ENCODE peak calls at places on chromosomes 2 and 18, in five cellular contexts. K is EL; X is T-helper 9 cell; A is astrocyte of the cerebellum; O is activated CD4-positive, alpha-beta memory T cell treated with anti-CD3 and anti-CD28 coated beads, Interleukin-2, amount 10 ng/mL, durations not matched to agents 7 days and 5 days. C is an unnamed sample.

GRCh38 chr2:219505585-219505984 is 6.9 kb downstream of the GMPPA start:
- DNase-seq in O (no peak), X (no peak), A (no peak), K (no peak), C (no peak)

GRCh38 chr2:29443086-29443485 is 327.9 kb downstream of the CLIP4 start:
- DNase-seq in K (no peak), O (no peak), X (no peak), A (no peak), C (no peak)

GRCh38 chr2:12501469-12502147 is 215.1 kb upstream of the TRIB2 start:
- DNase-seq in O (peak; percentile 90), X (peak; percentile 19), K (peak; percentile 31), A (no peak), C (no peak)

GRCh38 chr2:149169653-149170052 is 131.2 kb downstream of the LYPD6B start:
- DNase-seq in O (no peak), X (no peak), A (no peak), K (peak; percentile 45), C (no peak)

GRCh38 chr2:96884299-96885156 is 14.6 kb upstream of the SEMA4C start:
- DNase-seq in X (no peak), A (no peak), O (no peak), K (no peak), C (no peak)

GRCh38 chr2:239308696-239309397 is 92.0 kb downstream of the HDAC4 start:
- DNase-seq in A (no peak), X (no peak), K (peak; percentile 55), O (no peak), C (no peak)

GRCh38 chr2:124708661-124709060 is 683.6 kb downstream of the CNTNAP5 start:
- DNase-seq in K (no peak), A (no peak), X (no peak), O (no peak), C (no peak)

GRCh38 chr2:201403904-201404303 is 46.8 kb upstream of the FLACC1 start:
- DNase-seq in A (peak; percentile 68), X (no peak), K (peak; percentile 64), O (no peak), C (peak; percentile 87)

GRCh38 chr2:30349691-30350090 is 97.4 kb upstream of the LCLAT1 start:
- DNase-seq in A (no peak), K (no peak), X (no peak), O (no peak), C (peak; percentile 46)

GRCh38 chr2:37417321-37417720 is 72.9 kb downstream of the QPCT start:
- DNase-seq in K (peak; percentile 66), A (no peak), O (no peak), X (no peak), C (no peak)

GRCh38 chr2:62698653-62699052 is 6.9 kb upstream of the EHBP1 start:
- DNase-seq in X (no peak), A (no peak), K (no peak), O (no peak), C (no peak)

GRCh38 chr2:43005975-43006833 is 213.8 kb upstream of the HAAO start:
- DNase-seq in K (no peak), X (no peak), O (no peak), A (no peak), C (no peak)

GRCh38 chr2:10441966-10442365 is 6.2 kb downstream of the ODC1 start:
- DNase-seq in K (no peak), X (no peak), O (no peak), A (no peak), C (peak; percentile 37)

GRCh38 chr2:136086253-136087016 is 31.5 kb downstream of the CXCR4 start:
- DNase-seq in A (no peak), X (no peak), K (no peak), O (no peak), C (no peak)

GRCh38 chr2:160561551-160562280 is 68.1 kb upstream of the RBMS1 start:
- DNase-seq in X (no peak), K (no peak), A (no peak), O (no peak), C (peak; percentile 82)

GRCh38 chr2:62287895-62288589 is 92.1 kb downstream of the B3GNT2 start:
- DNase-seq in X (peak; percentile 39), O (peak; percentile 37), A (no peak), K (peak; percentile 70), C (peak; percentile 58)

GRCh38 chr2:233819884-233820765 is 34.2 kb downstream of the HJURP start:
- DNase-seq in K (no peak), X (no peak), A (no peak), O (no peak), C (no peak)

GRCh38 chr18:13303761-13304364 is 85.3 kb downstream of the LDLRAD4 start:
- DNase-seq in O (no peak), X (no peak), A (no peak), K (no peak), C (no peak)

C was measured in fibroblast of lung.